ENCODE peak calls at places on chromosome 12, in four cellular contexts. One of them, this sample, is unnamed.

GRCh38 chr12:54411398-54412241 is 7.4 kb downstream of the ITGA5 start:
- DNase-seq in lung: peak; percentile 71
- DNase-seq in tibial artery: peak; percentile 91
- DNase-seq in H9: peak; percentile 76
- DNase-seq in this sample: no peak

GRCh38 chr12:106917503-106917902 is 38.2 kb upstream of the TMEM263 start:
- DNase-seq in lung: no peak
- DNase-seq in tibial artery: no peak
- DNase-seq in H9: no peak
- DNase-seq in this sample: no peak

GRCh38 chr12:69972136-69972535 is 147.1 kb downstream of the MYRFL start:
- DNase-seq in lung: no peak
- DNase-seq in tibial artery: no peak
- DNase-seq in H9: no peak
- DNase-seq in this sample: no peak

GRCh38 chr12:106586803-106587684 is 4.2 kb downstream of the RFX4 start:
- DNase-seq in lung: no peak
- DNase-seq in tibial artery: no peak
- DNase-seq in H9: peak; percentile 80
- DNase-seq in this sample: no peak

GRCh38 chr12:25645421-25645820 is 92.3 kb upstream of the LMNTD1 start:
- DNase-seq in lung: no peak
- DNase-seq in tibial artery: no peak
- DNase-seq in H9: no peak
- DNase-seq in this sample: no peak

GRCh38 chr12:84507914-84508313 is 404.7 kb downstream of the SLC6A15 start:
- DNase-seq in lung: no peak
- DNase-seq in tibial artery: no peak
- DNase-seq in H9: no peak
- DNase-seq in this sample: no peak

GRCh38 chr12:67681145-67681778 is 32.7 kb downstream of the DYRK2 start:
- DNase-seq in lung: no peak
- DNase-seq in tibial artery: no peak
- DNase-seq in H9: no peak
- DNase-seq in this sample: no peak

GRCh38 chr12:7869137-7869536 is 3.6 kb downstream of the SLC2A14 start:
- DNase-seq in lung: no peak
- DNase-seq in tibial artery: no peak
- DNase-seq in H9: no peak
- DNase-seq in this sample: no peak

GRCh38 chr12:108596854-108597558 is 878 bp downstream of the TMEM119 start:
- DNase-seq in lung: no peak
- DNase-seq in tibial artery: no peak
- DNase-seq in H9: no peak
- DNase-seq in this sample: no peak

GRCh38 chr12:95004610-95005009 is 1.1 kb upstream of the NDUFA12 start:
- DNase-seq in lung: no peak
- DNase-seq in tibial artery: no peak
- DNase-seq in H9: no peak
- DNase-seq in this sample: no peak

GRCh38 chr12:80045594-80045993 is 53.7 kb upstream of the OTOGL start:
- DNase-seq in lung: no peak
- DNase-seq in tibial artery: no peak
- DNase-seq in H9: no peak
- DNase-seq in this sample: no peak

GRCh38 chr12:76878045-76878898 is 547 bp downstream of the CSRP2 start:
- DNase-seq in lung: no peak
- DNase-seq in tibial artery: peak; percentile 71
- DNase-seq in H9: peak; percentile 78
- DNase-seq in this sample: peak; percentile 57

GRCh38 chr12:78060186-78060585 is 229.5 kb downstream of the NAV3 start:
- DNase-seq in lung: no peak
- DNase-seq in tibial artery: no peak
- DNase-seq in H9: no peak
- DNase-seq in this sample: no peak

GRCh38 chr12:45478931-45479330 is 250.6 kb upstream of the ARID2 start:
- DNase-seq in lung: no peak
- DNase-seq in tibial artery: no peak
- DNase-seq in H9: no peak
- DNase-seq in this sample: no peak

GRCh38 chr12:60441577-60441976 is 845.7 kb downstream of the SLC16A7 start:
- DNase-seq in lung: no peak
- DNase-seq in tibial artery: no peak
- DNase-seq in H9: no peak
- DNase-seq in this sample: no peak

GRCh38 chr12:77947326-77947725 is 116.6 kb downstream of the NAV3 start:
- DNase-seq in lung: no peak
- DNase-seq in tibial artery: no peak
- DNase-seq in H9: no peak
- DNase-seq in this sample: no peak

GRCh38 chr12:57456737-57457490 is 1.8 kb downstream of the INHBE start:
- DNase-seq in lung: no peak
- DNase-seq in tibial artery: no peak
- DNase-seq in H9: no peak
- DNase-seq in this sample: no peak

GRCh38 chr12:27969901-27970390 is 2.6 kb downstream of the PTHLH start:
- DNase-seq in lung: peak; percentile 41
- DNase-seq in tibial artery: peak; percentile 76
- DNase-seq in H9: peak; percentile 84
- DNase-seq in this sample: peak; percentile 66

GRCh38 chr12:86550222-86551145 is 294.3 kb upstream of the MGAT4C start:
- DNase-seq in lung: no peak
- DNase-seq in tibial artery: no peak
- DNase-seq in H9: no peak
- DNase-seq in this sample: no peak

GRCh38 chr12:125330645-125331341 is 265.6 kb downstream of the AACS start:
- DNase-seq in lung: peak; percentile 48
- DNase-seq in tibial artery: no peak
- DNase-seq in H9: peak; percentile 93
- DNase-seq in this sample: peak; percentile 72

GRCh38 chr12:40241741-40242140 is 16.9 kb downstream of the LRRK2 start:
- DNase-seq in lung: no peak
- DNase-seq in tibial artery: no peak
- DNase-seq in H9: no peak
- DNase-seq in this sample: no peak

GRCh38 chr12:96981053-96981452 is 74.0 kb downstream of the NEDD1 start:
- DNase-seq in lung: no peak
- DNase-seq in tibial artery: no peak
- DNase-seq in H9: no peak
- DNase-seq in this sample: no peak

GRCh38 chr12:58341791-58342190 is 400.4 kb downstream of the ATP23 start:
- DNase-seq in lung: no peak
- DNase-seq in tibial artery: no peak
- DNase-seq in H9: no peak
- DNase-seq in this sample: no peak

GRCh38 chr12:43104524-43104923 is 447.5 kb downstream of the ADAMTS20 start:
- DNase-seq in lung: no peak
- DNase-seq in tibial artery: no peak
- DNase-seq in H9: no peak
- DNase-seq in this sample: no peak

GRCh38 chr12:104710940-104711725 is 247.0 kb downstream of the SLC41A2 start:
- DNase-seq in lung: no peak
- DNase-seq in tibial artery: no peak
- DNase-seq in H9: no peak
- DNase-seq in this sample: no peak

GRCh38 chr12:104605685-104606084 is 148.9 kb downstream of the CHST11 start:
- DNase-seq in lung: peak; percentile 50
- DNase-seq in tibial artery: peak; percentile 91
- DNase-seq in H9: peak; percentile 80
- DNase-seq in this sample: no peak

GRCh38 chr12:25694072-25694471 is 141.0 kb upstream of the LMNTD1 start:
- DNase-seq in lung: no peak
- DNase-seq in tibial artery: no peak
- DNase-seq in H9: no peak
- DNase-seq in this sample: no peak

GRCh38 chr12:51171884-51172514 is 936 bp downstream of the TFCP2 start:
- DNase-seq in lung: no peak
- DNase-seq in tibial artery: no peak
- DNase-seq in H9: peak; percentile 18
- DNase-seq in this sample: no peak

GRCh38 chr12:42143401-42144173 is 1.1 kb downstream of the GXYLT1 start:
- DNase-seq in lung: no peak
- DNase-seq in tibial artery: no peak
- DNase-seq in H9: no peak
- DNase-seq in this sample: no peak

GRCh38 chr12:26130728-26131127 is 5.9 kb upstream of the BHLHE41 start:
- DNase-seq in lung: no peak
- DNase-seq in tibial artery: no peak
- DNase-seq in H9: no peak
- DNase-seq in this sample: no peak

GRCh38 chr12:94650143-94651056 is at the start of gene TMCC3:
- DNase-seq in lung: no peak
- DNase-seq in tibial artery: peak; percentile 78
- DNase-seq in H9: peak; percentile 58
- DNase-seq in this sample: peak; percentile 33

GRCh38 chr12:53754633-53755261 is 3.0 kb upstream of the CISTR start:
- DNase-seq in lung: peak; percentile 52
- DNase-seq in tibial artery: no peak
- DNase-seq in H9: no peak
- DNase-seq in this sample: no peak

GRCh38 chr12:1688086-1688710 is 2.7 kb upstream of the ADIPOR2 start:
- DNase-seq in lung: no peak
- DNase-seq in tibial artery: no peak
- DNase-seq in H9: no peak
- DNase-seq in this sample: no peak

GRCh38 chr12:113822986-113823385 is 143.1 kb downstream of the RBM19 start:
- DNase-seq in lung: no peak
- DNase-seq in tibial artery: no peak
- DNase-seq in H9: no peak
- DNase-seq in this sample: no peak

GRCh38 chr12:113823816-113824215 is 142.3 kb downstream of the RBM19 start:
- DNase-seq in lung: no peak
- DNase-seq in tibial artery: no peak
- DNase-seq in H9: no peak
- DNase-seq in this sample: no peak

GRCh38 chr12:113826805-113827204 is 139.3 kb downstream of the RBM19 start:
- DNase-seq in lung: no peak
- DNase-seq in tibial artery: no peak
- DNase-seq in H9: no peak
- DNase-seq in this sample: no peak

GRCh38 chr12:113829212-113829611 is 136.9 kb downstream of the RBM19 start:
- DNase-seq in lung: no peak
- DNase-seq in tibial artery: no peak
- DNase-seq in H9: no peak
- DNase-seq in this sample: no peak

GRCh38 chr12:113825705-113826104 is 140.4 kb downstream of the RBM19 start:
- DNase-seq in lung: no peak
- DNase-seq in tibial artery: no peak
- DNase-seq in H9: peak; percentile 60
- DNase-seq in this sample: no peak
- H3K27ac ChIP-seq in lung: no peak overlapping the region
- H3K27ac ChIP-seq in tibial artery: no peak overlapping the region
- H3K27ac ChIP-seq in H9: no peak overlapping the region
- H3K27ac ChIP-seq in this sample: no peak overlapping the region

DNA sequence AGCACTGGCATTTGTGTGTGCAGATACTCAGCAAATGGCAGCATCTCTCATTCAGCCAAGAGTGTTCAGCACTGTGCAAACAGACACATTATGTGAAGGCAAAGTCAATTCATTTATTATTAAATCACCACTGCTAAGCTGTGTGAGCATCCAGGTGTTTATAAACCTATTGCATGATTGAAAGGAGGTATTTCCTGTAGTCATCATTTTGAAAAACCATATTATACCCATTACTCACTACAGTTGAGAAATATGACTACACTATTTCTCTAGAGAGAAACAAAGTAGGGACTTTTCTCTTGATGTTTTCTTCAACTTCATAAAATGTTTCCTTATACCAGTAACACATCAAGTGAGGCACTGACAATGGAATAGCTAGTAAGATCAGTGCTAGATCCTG is 13.7 kb downstream of the SPX start:
- DNase-seq in lung: no peak
- DNase-seq in tibial artery: no peak
- DNase-seq in H9: no peak
- DNase-seq in this sample: no peak
- TF ChIP-seq CTCF in lung: no peak
- TF ChIP-seq CTCF in tibial artery: no peak
- TF ChIP-seq CTCF in H9: no peak
- TF ChIP-seq CTCF in this sample: no peak

GRCh38 chr12:52615912-52616311 is 2.4 kb downstream of the KRT73 start:
- DNase-seq in lung: peak; percentile 24
- DNase-seq in tibial artery: no peak
- DNase-seq in H9: peak; percentile 18
- DNase-seq in this sample: no peak

GRCh38 chr12:52613363-52614030 is 4.9 kb downstream of the KRT73 start:
- DNase-seq in lung: no peak
- DNase-seq in tibial artery: no peak
- DNase-seq in H9: peak; percentile 24
- DNase-seq in this sample: no peak

GRCh38 chr12:52614381-52615207 is 3.8 kb downstream of the KRT73 start:
- DNase-seq in lung: peak; percentile 16
- DNase-seq in tibial artery: no peak
- DNase-seq in H9: peak; percentile 21
- DNase-seq in this sample: no peak

GRCh38 chr12:52616680-52617402 is 1.5 kb downstream of the KRT73 start:
- DNase-seq in lung: no peak
- DNase-seq in tibial artery: no peak
- DNase-seq in H9: no peak
- DNase-seq in this sample: no peak

GRCh38 chr12:52615208-52615868 is 3.0 kb downstream of the KRT73 start:
- DNase-seq in lung: peak; percentile 23
- DNase-seq in tibial artery: no peak
- DNase-seq in H9: peak; percentile 14
- DNase-seq in this sample: no peak
- H3K27ac ChIP-seq in lung: no peak overlapping the region
- H3K27ac ChIP-seq in tibial artery: no peak overlapping the region
- H3K27ac ChIP-seq in H9: no peak overlapping the region
- H3K27ac ChIP-seq in this sample: no peak overlapping the region

GRCh38 chr12:24012528-24012927 is 63.1 kb upstream of the SOX5 start:
- DNase-seq in lung: no peak
- DNase-seq in tibial artery: no peak
- DNase-seq in H9: no peak
- DNase-seq in this sample: no peak
- TF ChIP-seq CTCF in lung: no peak
- TF ChIP-seq CTCF in tibial artery: no peak
- TF ChIP-seq CTCF in H9: no peak
- TF ChIP-seq CTCF in this sample: peak; percentile 5